ENCODE peak calls at places on chromosomes 2 and 18, in five cellular contexts. N is lung; S is mesothelial cell of epicardium; B is frontal cortex; U is CD4-positive, alpha-beta T cell. H is an unnamed sample.

GRCh38 chr2:240435955-240436625 is 627 bp downstream of the GPC1 start:
- DNase-seq in S (no peak), U (no peak), B (no peak), N (no peak), H (no peak)

GRCh38 chr18:61196745-61197144 is 136.5 kb upstream of the CDH20 start:
- DNase-seq in B (no peak), N (no peak), U (no peak), S (no peak), H (no peak)

GRCh38 chr2:46770622-46771021 is 145.0 kb downstream of the MCFD2 start:
- DNase-seq in B (no peak), S (no peak), N (no peak), U (no peak), H (no peak)

GRCh38 chr2:191128172-191128910 is 22.5 kb downstream of the STAT4 start:
- DNase-seq in S (no peak), N (no peak), U (no peak), B (no peak), H (no peak)

GRCh38 chr18:616380-616995 is 19.7 kb downstream of the CLUL1 start:
- DNase-seq in S (no peak), U (no peak), N (no peak), B (peak), H (no peak)

GRCh38 chr2:97766567-97766966 is 53.2 kb downstream of the ZAP70 start:
- DNase-seq in N (no peak), U (no peak), S (no peak), B (no peak), H (no peak)

GRCh38 chr2:234677758-234678538 is 181.1 kb upstream of the ARL4C start:
- DNase-seq in B (no peak), S (no peak), N (no peak), U (no peak), H (no peak)

GRCh38 chr18:58315739-58316215 is 271.8 kb downstream of the NEDD4L start:
- DNase-seq in S (no peak), N (no peak), U (no peak), B (no peak), H (no peak)

GRCh38 chr2:58434692-58435091 is 193.6 kb upstream of the FANCL start:
- DNase-seq in N (no peak), B (no peak), U (no peak), S (no peak), H (no peak)

GRCh38 chr2:168583064-168583709 is 127.1 kb downstream of the CERS6 start:
- DNase-seq in N (no peak), S (no peak), B (no peak), U (no peak), H (no peak)

GRCh38 chr18:2337552-2338141 is 233.7 kb downstream of the METTL4 start:
- DNase-seq in N (no peak), U (peak), B (peak), S (no peak), H (peak)

GRCh38 chr2:2527162-2527561 is 196.1 kb upstream of the MYT1L start:
- DNase-seq in N (no peak), B (no peak), U (no peak), S (no peak), H (no peak)

GRCh38 chr2:160703648-160704585 is 210.3 kb upstream of the RBMS1 start:
- DNase-seq in B (no peak), U (no peak), S (no peak), N (no peak), H (no peak)

GRCh38 chr2:233936089-233936488 is 18.9 kb downstream of the TRPM8 start:
- DNase-seq in B (no peak), U (no peak), S (no peak), N (no peak), H (no peak)

GRCh38 chr18:2168022-2168421 is 403.3 kb downstream of the METTL4 start:
- DNase-seq in B (no peak), N (no peak), U (no peak), S (no peak), H (no peak)

GRCh38 chr2:208820289-208820688 is 413.7 kb downstream of the PTH2R start:
- DNase-seq in N (no peak), S (no peak), B (no peak), U (no peak), H (no peak)

GRCh38 chr18:76821356-76821874 is 942 bp upstream of the ZNF236 start:
- DNase-seq in B (no peak), U (no peak), N (no peak), S (no peak), H (no peak)

GRCh38 chr2:151277011-151277410 is 12.5 kb downstream of the NMI start:
- DNase-seq in N (no peak), U (no peak), S (no peak), B (no peak), H (no peak)

GRCh38 chr2:10777842-10778723 is 34.5 kb downstream of the PDIA6 start:
- DNase-seq in U (no peak), N (no peak), B (no peak), S (no peak), H (no peak)

GRCh38 chr18:14933049-14933851 is 185.3 kb downstream of the ANKRD30B start:
- DNase-seq in N (peak), B (no peak), U (no peak), S (no peak), H (peak)

GRCh38 chr2:241844066-241844728 is 14.5 kb downstream of the PDCD1 start:
- DNase-seq in U (peak), S (peak), N (no peak), B (peak), H (peak)

GRCh38 chr2:131056204-131056975 is 36.9 kb downstream of the FAM168B start:
- DNase-seq in B (no peak), U (no peak), S (no peak), N (no peak), H (no peak)

GRCh38 chr18:64002581-64002980 is 32.7 kb downstream of the SERPINB8 start:
- DNase-seq in S (no peak), B (no peak), N (no peak), U (no peak), H (no peak)

H was measured in H1.